ENCODE peak calls at places on chromosomes 2 and 18, in eight cellular contexts. One of them, this sample, is unnamed. For H3K9me3, the result is how much of the 10 kb centered on the place peaks cover.

GRCh38 chr18:28792404-28793103 is 615.6 kb upstream of the CDH2 start:
- DNase-seq in GM12878: no peak
- DNase-seq in uterus: no peak
- DNase-seq in heart left ventricle: no peak
- DNase-seq in sigmoid colon: no peak
- DNase-seq in transverse colon: no peak
- DNase-seq in tibial nerve: no peak
- DNase-seq in A549: no peak
- DNase-seq in this sample: no peak

GRCh38 chr2:155714983-155715382 is 617.5 kb downstream of the NR4A2 start:
- DNase-seq in GM12878: no peak
- DNase-seq in uterus: no peak
- DNase-seq in heart left ventricle: no peak
- DNase-seq in sigmoid colon: no peak
- DNase-seq in transverse colon: no peak
- DNase-seq in tibial nerve: no peak
- DNase-seq in A549: no peak
- DNase-seq in this sample: no peak

GRCh38 chr2:60439219-60439974 is 114.1 kb downstream of the BCL11A start:
- DNase-seq in GM12878: peak
- DNase-seq in uterus: no peak
- DNase-seq in heart left ventricle: peak
- DNase-seq in sigmoid colon: peak
- DNase-seq in transverse colon: peak
- DNase-seq in tibial nerve: no peak
- DNase-seq in A549: no peak
- DNase-seq in this sample: peak

GRCh38 chr18:66495844-66496243 is 108.0 kb downstream of the CDH19 start:
- DNase-seq in GM12878: no peak
- DNase-seq in uterus: no peak
- DNase-seq in heart left ventricle: peak
- DNase-seq in sigmoid colon: no peak
- DNase-seq in transverse colon: peak
- DNase-seq in tibial nerve: no peak
- DNase-seq in A549: peak
- DNase-seq in this sample: no peak

GRCh38 chr2:216989335-216990129 is 129.7 kb upstream of the TNP1 start:
- DNase-seq in GM12878: no peak
- DNase-seq in uterus: no peak
- DNase-seq in heart left ventricle: no peak
- DNase-seq in sigmoid colon: no peak
- DNase-seq in transverse colon: no peak
- DNase-seq in tibial nerve: no peak
- DNase-seq in A549: peak
- DNase-seq in this sample: no peak

GRCh38 chr18:23126352-23127056 is 8.8 kb upstream of the CABLES1 start:
- DNase-seq in GM12878: no peak
- DNase-seq in uterus: no peak
- DNase-seq in heart left ventricle: no peak
- DNase-seq in sigmoid colon: no peak
- DNase-seq in transverse colon: peak
- DNase-seq in tibial nerve: no peak
- DNase-seq in A549: no peak
- DNase-seq in this sample: no peak

GRCh38 chr18:36719630-36720029 is 109.2 kb downstream of the TPGS2 start:
- DNase-seq in GM12878: no peak
- DNase-seq in uterus: no peak
- DNase-seq in heart left ventricle: no peak
- DNase-seq in sigmoid colon: no peak
- DNase-seq in transverse colon: no peak
- DNase-seq in tibial nerve: no peak
- DNase-seq in A549: no peak
- DNase-seq in this sample: no peak

GRCh38 chr2:9519250-9519649 is 36.4 kb downstream of the ADAM17 start:
- DNase-seq in GM12878: no peak
- DNase-seq in uterus: no peak
- DNase-seq in heart left ventricle: no peak
- DNase-seq in sigmoid colon: no peak
- DNase-seq in transverse colon: no peak
- DNase-seq in tibial nerve: no peak
- DNase-seq in A549: no peak
- DNase-seq in this sample: no peak

GRCh38 chr2:178477443-178478099 is 829 bp downstream of the FKBP7 start:
- DNase-seq in GM12878: no peak
- DNase-seq in uterus: no peak
- DNase-seq in heart left ventricle: no peak
- DNase-seq in sigmoid colon: no peak
- DNase-seq in transverse colon: no peak
- DNase-seq in tibial nerve: no peak
- DNase-seq in A549: no peak
- DNase-seq in this sample: no peak

GRCh38 chr2:106956416-106956815 is 70.4 kb upstream of the ST6GAL2 start:
- DNase-seq in GM12878: no peak
- DNase-seq in uterus: no peak
- DNase-seq in heart left ventricle: no peak
- DNase-seq in sigmoid colon: no peak
- DNase-seq in transverse colon: no peak
- DNase-seq in tibial nerve: no peak
- DNase-seq in A549: no peak
- DNase-seq in this sample: no peak

GRCh38 chr18:46423226-46423805 is 233.7 kb downstream of the LOXHD1 start:
- DNase-seq in GM12878: no peak
- DNase-seq in uterus: no peak
- DNase-seq in heart left ventricle: no peak
- DNase-seq in sigmoid colon: no peak
- DNase-seq in transverse colon: no peak
- DNase-seq in tibial nerve: no peak
- DNase-seq in A549: no peak
- DNase-seq in this sample: no peak

GRCh38 chr2:30230855-30231725 is at the start of gene LBH:
- DNase-seq in GM12878: peak
- DNase-seq in uterus: peak
- DNase-seq in heart left ventricle: peak
- DNase-seq in sigmoid colon: peak
- DNase-seq in transverse colon: peak
- DNase-seq in tibial nerve: peak
- DNase-seq in A549: peak
- DNase-seq in this sample: peak

GRCh38 chr2:42060718-42061619 is 13.1 kb downstream of the PKDCC start:
- DNase-seq in GM12878: no peak
- DNase-seq in uterus: peak
- DNase-seq in heart left ventricle: no peak
- DNase-seq in sigmoid colon: peak
- DNase-seq in transverse colon: peak
- DNase-seq in tibial nerve: no peak
- DNase-seq in A549: no peak
- DNase-seq in this sample: no peak

GRCh38 chr2:166417669-166418068 is 41.9 kb upstream of the SCN9A start:
- DNase-seq in GM12878: no peak
- DNase-seq in uterus: no peak
- DNase-seq in heart left ventricle: no peak
- DNase-seq in sigmoid colon: no peak
- DNase-seq in transverse colon: no peak
- DNase-seq in tibial nerve: no peak
- DNase-seq in A549: peak
- DNase-seq in this sample: no peak

GRCh38 chr18:27985800-27986199 is 191.1 kb downstream of the CDH2 start:
- DNase-seq in GM12878: no peak
- DNase-seq in uterus: no peak
- DNase-seq in heart left ventricle: no peak
- DNase-seq in sigmoid colon: no peak
- DNase-seq in transverse colon: no peak
- DNase-seq in tibial nerve: no peak
- DNase-seq in A549: no peak
- DNase-seq in this sample: no peak

GRCh38 chr18:23631312-23631711 is 31.4 kb downstream of the ANKRD29 start:
- DNase-seq in GM12878: no peak
- DNase-seq in uterus: no peak
- DNase-seq in heart left ventricle: no peak
- DNase-seq in sigmoid colon: no peak
- DNase-seq in transverse colon: no peak
- DNase-seq in tibial nerve: no peak
- DNase-seq in A549: no peak
- DNase-seq in this sample: no peak

GRCh38 chr2:64405476-64406406 is 48.2 kb upstream of the LGALSL start:
- DNase-seq in GM12878: no peak
- DNase-seq in uterus: peak
- DNase-seq in heart left ventricle: no peak
- DNase-seq in sigmoid colon: no peak
- DNase-seq in transverse colon: peak
- DNase-seq in tibial nerve: no peak
- DNase-seq in A549: no peak
- DNase-seq in this sample: no peak

GRCh38 chr18:78399992-78400503 is 579.6 kb upstream of the SALL3 start:
- DNase-seq in GM12878: no peak
- DNase-seq in uterus: no peak
- DNase-seq in heart left ventricle: no peak
- DNase-seq in sigmoid colon: no peak
- DNase-seq in transverse colon: no peak
- DNase-seq in tibial nerve: no peak
- DNase-seq in A549: no peak
- DNase-seq in this sample: no peak

GRCh38 chr18:78396756-78397155 is 582.9 kb upstream of the SALL3 start:
- DNase-seq in GM12878: no peak
- DNase-seq in uterus: no peak
- DNase-seq in heart left ventricle: no peak
- DNase-seq in sigmoid colon: no peak
- DNase-seq in transverse colon: no peak
- DNase-seq in tibial nerve: no peak
- DNase-seq in A549: no peak
- DNase-seq in this sample: no peak

GRCh38 chr18:78390985-78391384 is 588.6 kb upstream of the SALL3 start:
- DNase-seq in GM12878: no peak
- DNase-seq in uterus: no peak
- DNase-seq in heart left ventricle: no peak
- DNase-seq in sigmoid colon: no peak
- DNase-seq in transverse colon: no peak
- DNase-seq in tibial nerve: no peak
- DNase-seq in A549: no peak
- DNase-seq in this sample: no peak

GRCh38 chr18:78393463-78393862 is 586.2 kb upstream of the SALL3 start:
- DNase-seq in GM12878: no peak
- DNase-seq in uterus: no peak
- DNase-seq in heart left ventricle: no peak
- DNase-seq in sigmoid colon: no peak
- DNase-seq in transverse colon: no peak
- DNase-seq in tibial nerve: no peak
- DNase-seq in A549: no peak
- DNase-seq in this sample: no peak

GRCh38 chr18:78396077-78396476 is 583.5 kb upstream of the SALL3 start:
- DNase-seq in GM12878: no peak
- DNase-seq in uterus: no peak
- DNase-seq in heart left ventricle: no peak
- DNase-seq in sigmoid colon: no peak
- DNase-seq in transverse colon: no peak
- DNase-seq in tibial nerve: no peak
- DNase-seq in A549: no peak
- DNase-seq in this sample: no peak
- H3K27ac ChIP-seq in GM12878: no peak
- H3K27ac ChIP-seq in uterus: no peak
- H3K27ac ChIP-seq in heart left ventricle: no peak
- H3K27ac ChIP-seq in sigmoid colon: no peak
- H3K27ac ChIP-seq in transverse colon: no peak
- H3K27ac ChIP-seq in tibial nerve: no peak
- H3K27ac ChIP-seq in A549: no peak
- H3K27ac ChIP-seq in this sample: no peak

GRCh38 chr2:16010951-16011620 is 70.7 kb downstream of the MYCN start:
- DNase-seq in GM12878: no peak
- DNase-seq in uterus: no peak
- DNase-seq in heart left ventricle: no peak
- DNase-seq in sigmoid colon: no peak
- DNase-seq in transverse colon: no peak
- DNase-seq in tibial nerve: no peak
- DNase-seq in A549: no peak
- DNase-seq in this sample: no peak
- H3K9me3 ChIP-seq in GM12878: under half
- H3K9me3 ChIP-seq in uterus: under half
- H3K9me3 ChIP-seq in heart left ventricle: under half
- H3K9me3 ChIP-seq in sigmoid colon: under half
- H3K9me3 ChIP-seq in transverse colon: under half
- H3K9me3 ChIP-seq in tibial nerve: under half
- H3K9me3 ChIP-seq in A549: under half
- H3K9me3 ChIP-seq in this sample: under half

GRCh38 chr2:231961349-231962166 is at the start of gene DIS3L2:
- DNase-seq in GM12878: peak
- DNase-seq in uterus: peak
- DNase-seq in heart left ventricle: peak
- DNase-seq in sigmoid colon: peak
- DNase-seq in transverse colon: peak
- DNase-seq in tibial nerve: peak
- DNase-seq in A549: peak
- DNase-seq in this sample: peak
- TF ChIP-seq POLR2A in GM12878: peak
- TF ChIP-seq POLR2A in uterus: peak
- TF ChIP-seq POLR2A in heart left ventricle: peak
- TF ChIP-seq POLR2A in sigmoid colon: peak
- TF ChIP-seq POLR2A in transverse colon: peak
- TF ChIP-seq POLR2A in tibial nerve: peak
- TF ChIP-seq POLR2A in A549: peak
- TF ChIP-seq POLR2A in this sample: no peak

GRCh38 chr18:58069721-58070292 is 25.8 kb downstream of the NEDD4L start:
- DNase-seq in GM12878: no peak
- DNase-seq in uterus: no peak
- DNase-seq in heart left ventricle: no peak
- DNase-seq in sigmoid colon: no peak
- DNase-seq in transverse colon: no peak
- DNase-seq in tibial nerve: no peak
- DNase-seq in A549: no peak
- DNase-seq in this sample: no peak
- H3K27ac ChIP-seq in GM12878: no peak
- H3K27ac ChIP-seq in uterus: no peak
- H3K27ac ChIP-seq in heart left ventricle: no peak
- H3K27ac ChIP-seq in sigmoid colon: no peak
- H3K27ac ChIP-seq in transverse colon: no peak
- H3K27ac ChIP-seq in tibial nerve: no peak
- H3K27ac ChIP-seq in A549: no peak
- H3K27ac ChIP-seq in this sample: no peak

GRCh38 chr2:4247796-4248195 is 544.4 kb downstream of the DCDC2C start:
- DNase-seq in GM12878: no peak
- DNase-seq in uterus: no peak
- DNase-seq in heart left ventricle: no peak
- DNase-seq in sigmoid colon: no peak
- DNase-seq in transverse colon: no peak
- DNase-seq in tibial nerve: no peak
- DNase-seq in A549: no peak
- DNase-seq in this sample: no peak

GRCh38 chr2:4246364-4247131 is 543.2 kb downstream of the DCDC2C start:
- DNase-seq in GM12878: no peak
- DNase-seq in uterus: no peak
- DNase-seq in heart left ventricle: no peak
- DNase-seq in sigmoid colon: no peak
- DNase-seq in transverse colon: no peak
- DNase-seq in tibial nerve: no peak
- DNase-seq in A549: no peak
- DNase-seq in this sample: no peak
- H3K9me3 ChIP-seq in GM12878: under half
- H3K9me3 ChIP-seq in uterus: under half
- H3K9me3 ChIP-seq in heart left ventricle: under half
- H3K9me3 ChIP-seq in sigmoid colon: under half
- H3K9me3 ChIP-seq in transverse colon: under half
- H3K9me3 ChIP-seq in tibial nerve: under half
- H3K9me3 ChIP-seq in A549: under half
- H3K9me3 ChIP-seq in this sample: under half

This sample was measured in esophagus squamous epithelium.